ENCODE peak calls at places on chromosomes 11 and 22, in ten cellular contexts. I, C, O, M, D, G, A, V, Z and K are unnamed samples.
A peak's percentile ranks its signal among the peaks of the same experiment; 100 is the strongest.

GRCh38 chr22:39151329-39151975 is 1.0 kb downstream of the CBX7 start:
- DNase-seq in I (no peak), C (no peak), O (no peak), M (no peak), D (no peak), G (no peak), A (no peak), V (no peak), Z (no peak), K (no peak)

GRCh38 chr22:30439226-30439625 is 13.7 kb downstream of the MTFP1 start:
- DNase-seq in I (no peak), C (no peak), O (no peak), M (no peak), D (no peak), G (no peak), A (no peak), V (no peak), Z (no peak), K (no peak)

GRCh38 chr11:126359431-126360048 is 4.1 kb downstream of the ST3GAL4 start:
- DNase-seq in I (no peak), C (no peak), O (peak; percentile 37), M (peak; percentile 65), D (peak; percentile 52), G (peak; percentile 86), A (no peak), V (no peak), Z (no peak), K (no peak)

GRCh38 chr11:116896211-116896610 is 58.8 kb upstream of the APOA1 start:
- DNase-seq in I (no peak), C (no peak), O (no peak), M (no peak), D (no peak), G (no peak), A (no peak), V (no peak), Z (no peak), K (no peak)

GRCh38 chr22:29765905-29766631 is 739 bp downstream of the ZMAT5 start:
- DNase-seq in I (no peak), C (no peak), O (no peak), M (no peak), D (no peak), G (no peak), A (no peak), V (no peak), Z (no peak), K (no peak)

GRCh38 chr11:132312616-132313210 is 942.3 kb downstream of the NTM start:
- DNase-seq in I (peak; percentile 70), C (peak; percentile 83), O (peak; percentile 46), M (no peak), D (peak; percentile 49), G (peak; percentile 55), A (peak; percentile 22), V (no peak), Z (no peak), K (no peak)

GRCh38 chr22:42388130-42388797 is 43.9 kb downstream of the NFAM1 start:
- DNase-seq in I (peak; percentile 75), C (peak; percentile 58), O (peak; percentile 17), M (no peak), D (peak; percentile 8), G (peak; percentile 18), A (no peak), V (no peak), Z (no peak), K (no peak)

GRCh38 chr22:33844273-33844672 is 76.0 kb downstream of the LARGE1 start:
- DNase-seq in I (no peak), C (peak; percentile 66), O (no peak), M (no peak), D (no peak), G (no peak), A (no peak), V (no peak), Z (no peak), K (no peak)

GRCh38 chr11:33455827-33456226 is 198.6 kb downstream of the HIPK3 start:
- DNase-seq in I (no peak), C (no peak), O (no peak), M (no peak), D (no peak), G (no peak), A (no peak), V (no peak), Z (no peak), K (no peak)

GRCh38 chr11:122229611-122230386 is 113.8 kb upstream of the BLID start:
- DNase-seq in I (peak; percentile 61), C (peak; percentile 76), O (no peak), M (no peak), D (no peak), G (no peak), A (no peak), V (no peak), Z (no peak), K (no peak)

GRCh38 chr11:122229078-122229477 is 113.1 kb upstream of the BLID start:
- DNase-seq in I (no peak), C (no peak), O (peak; percentile 61), M (no peak), D (no peak), G (no peak), A (no peak), V (no peak), Z (no peak), K (no peak)

GRCh38 chr11:122230387-122230760 is 114.4 kb upstream of the BLID start:
- DNase-seq in I (no peak), C (no peak), O (peak; percentile 67), M (no peak), D (no peak), G (no peak), A (no peak), V (no peak), Z (no peak), K (no peak)

GRCh38 chr11:122226810-122227379 is 110.9 kb upstream of the BLID start:
- DNase-seq in I (no peak), C (no peak), O (no peak), M (no peak), D (peak; percentile 59), G (no peak), A (no peak), V (no peak), Z (no peak), K (no peak)
- H3K4me3 ChIP-seq in I (no peak overlapping the region), C (no peak overlapping the region), O (no peak overlapping the region), M (no peak overlapping the region), D (no peak overlapping the region), G (no peak overlapping the region), A (no peak overlapping the region), V (no peak overlapping the region), Z (no peak overlapping the region), K (no peak overlapping the region)

GRCh38 chr11:47258317-47258902 is 614 bp downstream of the NR1H3 start:
- DNase-seq in I (no peak), C (no peak), O (no peak), M (no peak), D (no peak), G (peak; percentile 21), A (no peak), V (no peak), Z (no peak), K (no peak)

GRCh38 chr11:47256374-47256773 is 1.4 kb upstream of the NR1H3 start:
- DNase-seq in I (no peak), C (no peak), O (no peak), M (no peak), D (no peak), G (no peak), A (no peak), V (no peak), Z (no peak), K (no peak)

GRCh38 chr11:47257178-47257517 is 648 bp upstream of the NR1H3 start:
- DNase-seq in I (no peak), C (no peak), O (no peak), M (no peak), D (no peak), G (no peak), A (no peak), V (no peak), Z (no peak), K (no peak)

GRCh38 chr11:47259178-47259977 is 1.6 kb downstream of the NR1H3 start:
- DNase-seq in I (peak; percentile 75), C (peak; percentile 87), O (peak; percentile 30), M (no peak), D (peak; percentile 54), G (peak; percentile 61), A (no peak), V (no peak), Z (peak; percentile 48), K (no peak)

DNA sequence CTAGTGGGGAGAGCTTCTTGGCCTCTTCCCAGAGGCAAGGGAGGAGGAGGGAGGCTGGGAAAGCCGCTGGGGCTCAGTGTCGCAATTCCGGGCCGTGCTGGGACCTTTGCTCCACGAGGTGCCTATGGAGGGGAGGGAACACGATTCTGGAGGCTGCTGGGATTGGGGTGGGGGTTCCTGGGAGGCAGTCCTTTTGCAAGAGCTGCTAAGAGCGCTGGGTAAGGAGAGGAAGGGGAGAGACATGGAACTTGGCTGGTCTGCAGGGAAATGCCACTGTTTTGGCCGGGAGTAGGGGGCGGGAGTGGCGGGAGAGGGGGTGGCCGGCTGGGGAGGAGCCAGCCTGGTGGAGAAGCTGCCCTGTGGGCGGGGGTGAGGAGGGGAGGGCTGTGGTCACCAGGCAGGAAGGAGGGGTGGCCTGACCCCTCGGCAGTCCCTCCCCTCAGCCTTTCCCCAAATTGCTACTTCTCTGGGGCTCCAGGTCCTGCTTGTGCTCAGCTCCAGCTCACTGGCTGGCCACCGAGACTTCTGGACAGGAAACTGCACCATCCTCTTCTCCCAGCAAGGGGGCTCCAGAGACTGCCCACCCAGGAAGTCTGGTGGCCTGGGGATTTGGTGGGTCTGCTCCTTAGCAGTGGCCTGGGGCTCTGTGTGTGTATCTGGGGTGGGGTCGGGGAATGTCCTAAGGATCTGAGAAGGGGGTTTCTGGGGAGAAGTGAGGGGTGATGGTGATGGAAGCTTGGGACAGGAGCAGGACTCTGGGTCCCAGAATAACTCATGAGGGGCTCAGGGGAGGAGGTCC is at the start of gene NR1H3:
- DNase-seq in I (peak; percentile 79), C (peak; percentile 84), O (peak; percentile 66), M (peak; percentile 87), D (peak; percentile 61), G (peak; percentile 96), A (no peak), V (peak; percentile 86), Z (peak; percentile 87), K (no peak)
- H3K4me3 ChIP-seq in I (peak within 1 kb of the TSS; percentile 24), C (peak within 1 kb of the TSS; percentile 59), O (peak within 1 kb of the TSS; percentile 4), M (peak within 1 kb of the TSS; percentile 47), D (peak within 1 kb of the TSS; percentile 43), G (no peak within 1 kb of the TSS), A (no peak within 1 kb of the TSS), V (peak within 1 kb of the TSS; percentile 48), Z (peak within 1 kb of the TSS; percentile 52), K (peak within 1 kb of the TSS; percentile 58)

GRCh38 chr11:64448599-64449380 is 89.8 kb downstream of the RPS6KA4 start:
- DNase-seq in I (peak; percentile 94), C (peak; percentile 91), O (peak; percentile 43), M (peak; percentile 87), D (peak; percentile 69), G (peak; percentile 75), A (peak; percentile 47), V (peak; percentile 92), Z (peak; percentile 89), K (peak; percentile 47)
- H3K4me3 ChIP-seq in I (peak overlapping the region; percentile 38), C (peak overlapping the region; percentile 73), O (no peak overlapping the region), M (peak overlapping the region; percentile 36), D (peak overlapping the region; percentile 9), G (no peak overlapping the region), A (peak overlapping the region; percentile 30), V (peak overlapping the region; percentile 39), Z (peak overlapping the region; percentile 46), K (peak overlapping the region; percentile 70)

DNA sequence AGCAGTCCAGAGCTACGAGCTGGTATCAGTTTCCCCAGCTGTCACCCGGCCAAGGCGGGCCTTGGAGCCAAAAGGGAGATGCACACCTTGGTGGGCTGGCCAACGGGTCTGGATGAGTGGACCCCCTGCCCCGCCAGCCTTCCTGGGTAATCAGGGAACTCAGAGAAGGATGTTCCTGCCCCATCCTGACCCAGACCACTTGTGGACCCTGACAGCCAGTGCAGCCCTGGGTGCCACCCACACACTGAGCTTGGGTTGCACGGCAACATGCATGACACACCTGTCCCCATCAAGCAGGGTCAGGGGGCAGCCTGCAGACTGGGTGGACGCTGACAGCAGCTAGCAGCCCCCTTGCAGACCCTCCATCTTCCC is 8.6 kb downstream of the SLC25A1 start:
- DNase-seq in I (no peak), C (no peak), O (no peak), M (no peak), D (no peak), G (no peak), A (no peak), V (no peak), Z (no peak), K (no peak)
- H3K4me3 ChIP-seq in I (peak overlapping the region; percentile 12), C (peak overlapping the region; percentile 69), O (no peak overlapping the region), M (peak overlapping the region; percentile 3), D (no peak overlapping the region), G (no peak overlapping the region), A (peak overlapping the region; percentile 28), V (peak overlapping the region; percentile 45), Z (peak overlapping the region; percentile 37), K (peak overlapping the region; percentile 64)